ENCODE peak calls at places on chromosomes 7 and 10, in four cellular contexts. F, Q, D and T are unnamed samples.
A peak's percentile ranks its signal among the peaks of the same experiment; 100 is the strongest.

GRCh38 chr7:26439502-26440252 is 148.0 kb downstream of the SNX10 start:
- DNase-seq in F (no peak), Q (no peak), D (no peak), T (no peak)

GRCh38 chr10:12432402-12433189 is 83.2 kb downstream of the CAMK1D start:
- DNase-seq in F (no peak), Q (no peak), D (peak; percentile 40), T (no peak)

GRCh38 chr10:99609186-99609585 is 11.1 kb downstream of the SLC25A28 start:
- DNase-seq in F (no peak), Q (no peak), D (no peak), T (no peak)

GRCh38 chr7:35253680-35254495 is at the start of gene TBX20:
- DNase-seq in F (no peak), Q (peak; percentile 6), D (no peak), T (no peak)

GRCh38 chr10:73159038-73159648 is 8.7 kb downstream of the ECD start:
- DNase-seq in F (peak; percentile 70), Q (peak; percentile 57), D (peak; percentile 81), T (peak; percentile 69)

GRCh38 chr7:131381069-131381838 is 53.6 kb downstream of the MKLN1 start:
- DNase-seq in F (peak; percentile 57), Q (peak; percentile 61), D (no peak), T (no peak)

GRCh38 chr7:1026721-1027151 is 17.6 kb upstream of the GPR146 start:
- DNase-seq in F (no peak), Q (no peak), D (no peak), T (no peak)

GRCh38 chr10:5604236-5604925 is 62.0 kb downstream of the ASB13 start:
- DNase-seq in F (no peak), Q (no peak), D (no peak), T (no peak)

GRCh38 chr10:15182541-15183207 is 14.2 kb upstream of the NMT2 start:
- DNase-seq in F (peak; percentile 59), Q (no peak), D (no peak), T (peak; percentile 49)

GRCh38 chr10:74968621-74969019 is 142.2 kb downstream of the KAT6B start:
- DNase-seq in F (no peak), Q (no peak), D (no peak), T (no peak)

GRCh38 chr7:94580601-94581000 is 71.0 kb downstream of the CASD1 start:
- DNase-seq in F (peak; percentile 82), Q (no peak), D (no peak), T (peak; percentile 27)

GRCh38 chr7:20399516-20399915 is 68.8 kb downstream of the ITGB8 start:
- DNase-seq in F (no peak), Q (no peak), D (no peak), T (peak; percentile 25)

GRCh38 chr7:32161708-32162107 is 91.5 kb upstream of the PDE1C start:
- DNase-seq in F (peak; percentile 87), Q (peak; percentile 79), D (no peak), T (peak; percentile 29)

GRCh38 chr10:35635576-35635975 is 6.5 kb downstream of the FZD8 start:
- DNase-seq in F (peak; percentile 83), Q (peak; percentile 70), D (peak; percentile 68), T (peak; percentile 79)

GRCh38 chr10:14654821-14655382 is 119.8 kb downstream of the FAM107B start:
- DNase-seq in F (peak; percentile 19), Q (no peak), D (no peak), T (no peak)

GRCh38 chr10:12720217-12720981 is 281.1 kb downstream of the CCDC3 start:
- DNase-seq in F (peak; percentile 93), Q (peak; percentile 98), D (peak; percentile 93), T (peak; percentile 98)

GRCh38 chr7:128122577-128123290 is 91.5 kb upstream of the LRRC4 start:
- DNase-seq in F (peak; percentile 26), Q (no peak), D (no peak), T (peak; percentile 72)

GRCh38 chr10:110711382-110711781 is 67.2 kb downstream of the RBM20 start:
- DNase-seq in F (no peak), Q (no peak), D (no peak), T (no peak)

GRCh38 chr7:2373124-2373556 is 18.5 kb downstream of the EIF3B start:
- DNase-seq in F (peak; percentile 28), Q (no peak), D (no peak), T (peak; percentile 82)

GRCh38 chr10:26043469-26043868 is 109.4 kb downstream of the MYO3A start:
- DNase-seq in F (no peak), Q (no peak), D (no peak), T (no peak)

GRCh38 chr7:100152937-100153666 is 4.4 kb downstream of the LAMTOR4 start:
- DNase-seq in F (no peak), Q (no peak), D (no peak), T (no peak)

GRCh38 chr10:132407846-132408278 is 10.9 kb downstream of the PWWP2B start:
- DNase-seq in F (peak; percentile 80), Q (peak; percentile 31), D (peak; percentile 83), T (no peak)

GRCh38 chr10:76150139-76150885 is 718.9 kb downstream of the LRMDA start:
- DNase-seq in F (peak; percentile 28), Q (no peak), D (no peak), T (no peak)

GRCh38 chr10:10792681-10793080 is 225.0 kb upstream of the CELF2 start:
- DNase-seq in F (peak; percentile 90), Q (peak; percentile 91), D (no peak), T (peak; percentile 70)

GRCh38 chr7:2399848-2400587 is 3.4 kb upstream of the CHST12 start:
- DNase-seq in F (peak; percentile 99), Q (peak; percentile 96), D (peak; percentile 79), T (peak; percentile 92)

DNA sequence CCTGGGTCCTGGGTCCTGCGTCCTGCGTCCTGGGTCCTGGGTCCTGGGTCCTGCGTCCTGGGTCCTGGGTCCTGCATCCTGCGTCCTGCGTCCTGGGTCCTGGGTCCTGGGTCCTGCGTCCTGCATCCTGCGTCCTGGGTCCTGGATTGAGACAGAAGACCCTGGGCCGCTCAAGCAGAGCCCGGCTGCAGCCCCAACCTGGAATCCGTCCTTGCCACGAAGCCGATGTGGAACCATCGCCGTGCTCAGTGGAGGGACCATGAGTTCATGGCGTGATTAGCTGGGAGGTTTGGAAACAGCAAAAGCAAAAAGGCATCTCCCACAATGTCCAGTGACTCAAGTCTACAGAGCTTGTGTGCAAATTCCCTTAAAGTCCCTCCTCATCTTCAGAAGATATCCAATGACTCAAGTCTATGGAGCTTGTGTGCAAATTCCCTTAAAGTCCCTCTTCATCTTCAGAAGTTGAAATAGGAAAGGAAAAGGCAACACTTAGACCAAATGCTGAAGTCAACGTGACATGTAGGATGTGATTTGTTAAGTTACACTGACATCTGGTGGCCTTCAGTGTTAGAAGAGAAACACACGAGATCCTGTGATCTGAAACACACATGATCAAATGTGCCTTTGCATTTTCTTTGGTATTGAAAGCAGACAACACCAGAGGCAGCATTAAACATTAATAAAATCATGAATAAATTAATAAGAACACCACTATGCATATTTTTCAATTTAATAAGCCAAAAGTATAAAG is 179.9 kb downstream of the PTPRN2 start:
- DNase-seq in F (peak; percentile 85), Q (peak; percentile 36), D (no peak), T (peak; percentile 78)
- TF ChIP-seq CTCF in F (peak; percentile 55), Q (no peak), D (no peak), T (peak; percentile 56)

GRCh38 chr7:37342665-37343471 is 105.8 kb downstream of the ELMO1 start:
- DNase-seq in F (no peak), Q (no peak), D (peak; percentile 86), T (no peak)
- TF ChIP-seq CTCF in F (no peak), Q (no peak), D (peak; percentile 27), T (no peak)

GRCh38 chr7:82477733-82478515 is 34.3 kb upstream of the CACNA2D1 start:
- DNase-seq in F (no peak), Q (no peak), D (no peak), T (no peak)

GRCh38 chr7:82481499-82482097 is 38.0 kb upstream of the CACNA2D1 start:
- DNase-seq in F (peak; percentile 66), Q (no peak), D (no peak), T (peak; percentile 26)
- TF ChIP-seq CTCF in F (peak; percentile 76), Q (peak; percentile 64), D (no peak), T (peak; percentile 59)

GRCh38 chr7:45721949-45722598 is 147.9 kb downstream of the ADCY1 start:
- DNase-seq in F (no peak), Q (no peak), D (no peak), T (no peak)
- TF ChIP-seq CTCF in F (peak; percentile 15), Q (peak; percentile 46), D (no peak), T (no peak)